ENCODE peak calls at places on chromosomes 7 and 10, in four cellular contexts. G, N, L and A are unnamed samples.
A peak's percentile ranks its signal among the peaks of the same experiment; 100 is the strongest.

GRCh38 chr7:114650491-114650890 is 235.9 kb downstream of the FOXP2 start:
- DNase-seq in G (no peak), N (no peak), L (no peak), A (no peak)

GRCh38 chr7:131692131-131692960 is 135.9 kb upstream of the PODXL start:
- DNase-seq in G (peak; percentile 39), N (peak; percentile 72), L (no peak), A (peak; percentile 52)

GRCh38 chr10:4034907-4035581 is 250.0 kb upstream of the KLF6 start:
- DNase-seq in G (no peak), N (no peak), L (no peak), A (no peak)

GRCh38 chr7:156515911-156516790 is 124.4 kb upstream of the RNF32 start:
- DNase-seq in G (no peak), N (peak; percentile 56), L (peak; percentile 78), A (no peak)

GRCh38 chr7:126079151-126079550 is 1149.5 kb upstream of the POT1 start:
- DNase-seq in G (no peak), N (no peak), L (no peak), A (no peak)

GRCh38 chr10:80539421-80539999 is 1.8 kb downstream of the SH2D4B start:
- DNase-seq in G (no peak), N (peak; percentile 17), L (no peak), A (no peak)

GRCh38 chr7:156579566-156579965 is 61.0 kb upstream of the RNF32 start:
- DNase-seq in G (no peak), N (no peak), L (no peak), A (no peak)

GRCh38 chr10:132194726-132195125 is 8.0 kb downstream of the DPYSL4 start:
- DNase-seq in G (peak; percentile 7), N (no peak), L (no peak), A (peak; percentile 38)

GRCh38 chr7:92665926-92666325 is 75.7 kb upstream of the FAM133B start:
- DNase-seq in G (no peak), N (no peak), L (no peak), A (no peak)

GRCh38 chr10:104707602-104708160 is 66.6 kb downstream of the SORCS3 start:
- DNase-seq in G (no peak), N (no peak), L (no peak), A (no peak)

GRCh38 chr7:47088329-47089067 is 493.4 kb downstream of the TNS3 start:
- DNase-seq in G (peak; percentile 54), N (peak; percentile 37), L (no peak), A (peak; percentile 55)

GRCh38 chr10:72335394-72336258 is 19.1 kb downstream of the DNAJB12 start:
- DNase-seq in G (peak; percentile 77), N (peak; percentile 42), L (peak; percentile 82), A (peak; percentile 43)

GRCh38 chr10:132142396-132143161 is 44.2 kb upstream of the DPYSL4 start:
- DNase-seq in G (peak; percentile 44), N (no peak), L (no peak), A (peak; percentile 47)

GRCh38 chr10:14736600-14737081 is 38.1 kb downstream of the FAM107B start:
- DNase-seq in G (no peak), N (no peak), L (no peak), A (no peak)

DNA sequence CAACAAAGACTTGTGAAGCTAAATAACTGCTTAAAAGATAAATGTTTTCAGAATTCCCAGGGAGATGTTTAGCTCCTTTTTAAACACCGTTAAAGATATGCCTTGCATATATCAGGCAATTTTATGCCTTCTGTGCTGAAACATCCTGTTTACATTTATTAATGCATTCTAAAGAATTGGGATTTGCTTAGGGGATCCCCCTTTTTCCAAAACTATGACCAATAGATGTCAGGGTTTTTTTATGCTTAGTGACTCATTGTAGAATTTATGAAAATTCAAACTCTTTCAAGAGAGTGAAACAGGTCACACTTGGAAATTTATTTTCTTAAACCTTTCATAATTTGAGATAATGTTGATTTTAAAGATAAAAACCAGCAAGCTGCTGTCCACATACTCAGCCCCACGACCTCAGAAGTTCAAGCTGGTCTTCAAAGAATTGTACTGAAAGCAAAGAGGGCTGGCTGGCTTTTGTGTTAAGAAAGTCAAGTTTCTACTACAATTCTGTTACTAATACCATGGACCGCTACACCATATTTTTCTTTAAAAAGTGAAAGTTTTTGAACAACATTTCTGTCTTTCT is 411.8 kb downstream of the ETV1 start:
- DNase-seq in G (no peak), N (no peak), L (no peak), A (no peak)
- H3K9me3 ChIP-seq in G (no peaks in the 10 kb centered on the region), N (no peaks in the 10 kb centered on the region), L (no peaks in the 10 kb centered on the region), A (no peaks in the 10 kb centered on the region)

GRCh38 chr7:151429555-151430331 is 10.2 kb downstream of the CRYGN start:
- DNase-seq in G (no peak), N (no peak), L (no peak), A (no peak)
- H3K27ac ChIP-seq in G (peak overlapping the region; percentile 10), N (no peak overlapping the region), L (no peak overlapping the region), A (peak overlapping the region; percentile 21)

GRCh38 chr10:124085680-124086079 is 7.7 kb downstream of the CHST15 start:
- DNase-seq in G (no peak), N (no peak), L (no peak), A (peak; percentile 35)

GRCh38 chr10:124087672-124088634 is 5.4 kb downstream of the CHST15 start:
- DNase-seq in G (no peak), N (peak; percentile 77), L (peak; percentile 60), A (peak; percentile 88)

GRCh38 chr10:124086097-124086710 is 7.2 kb downstream of the CHST15 start:
- DNase-seq in G (no peak), N (no peak), L (no peak), A (peak; percentile 40)

GRCh38 chr10:124088944-124089343 is 4.5 kb downstream of the CHST15 start:
- DNase-seq in G (no peak), N (no peak), L (no peak), A (no peak)

DNA sequence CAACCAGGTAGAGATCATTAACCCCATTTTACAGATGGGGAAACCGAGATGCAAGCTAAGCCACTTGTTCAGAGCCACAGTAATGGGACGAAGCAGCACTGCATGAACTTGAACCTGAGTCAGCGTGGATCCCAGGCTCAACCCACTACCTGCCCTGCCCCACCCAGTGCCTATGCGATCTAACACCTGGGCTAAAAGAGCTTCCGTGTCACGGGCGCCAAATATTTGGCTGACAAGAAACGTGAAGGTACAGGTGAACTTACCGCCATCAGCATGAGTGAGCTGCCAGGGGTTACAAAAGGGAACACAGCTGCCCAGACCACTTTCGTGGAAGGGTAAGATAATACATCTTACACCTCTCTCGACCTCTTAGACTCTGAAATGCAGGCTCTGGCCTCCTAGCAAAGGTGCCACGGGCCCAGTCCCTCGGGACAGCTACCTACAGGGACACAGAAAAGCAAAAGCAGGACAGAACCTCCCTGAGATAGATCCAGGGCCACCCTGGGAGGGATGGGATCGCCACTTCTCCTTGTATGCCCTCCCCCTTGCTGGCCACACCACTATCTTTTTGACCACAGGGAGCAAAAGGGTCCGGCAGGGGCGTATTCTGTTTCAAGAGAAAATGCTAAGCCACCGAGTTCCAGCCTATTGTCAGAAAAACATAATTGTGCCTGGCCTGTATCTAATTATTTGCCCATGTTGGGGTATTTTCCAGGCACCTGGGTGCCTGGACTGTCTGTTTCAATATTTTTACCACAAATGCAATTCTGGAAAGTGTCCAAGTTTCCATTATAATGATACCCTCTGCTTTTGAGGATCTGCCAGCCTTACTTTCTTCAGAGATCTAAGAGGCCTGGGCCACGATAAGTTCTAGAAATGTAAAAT is 6.4 kb downstream of the CHST15 start:
- DNase-seq in G (no peak), N (no peak), L (no peak), A (peak; percentile 39)
- H3K4me1 ChIP-seq in G (peaks cover 20% of the 10 kb centered on the region), N (peaks cover 10% of the 10 kb centered on the region), L (no peaks in the 10 kb centered on the region), A (peaks cover 40% of the 10 kb centered on the region)

GRCh38 chr10:95435548-95436279 is 125.5 kb downstream of the SORBS1 start:
- DNase-seq in G (no peak), N (no peak), L (peak; percentile 73), A (no peak)
- H3K9me3 ChIP-seq in G (no peaks in the 10 kb centered on the region), N (no peaks in the 10 kb centered on the region), L (no peaks in the 10 kb centered on the region), A (no peaks in the 10 kb centered on the region)

GRCh38 chr10:87974769-87975168 is 111.3 kb downstream of the PTEN start:
- DNase-seq in G (no peak), N (no peak), L (no peak), A (no peak)
- H3K27ac ChIP-seq in G (no peak overlapping the region), N (no peak overlapping the region), L (no peak overlapping the region), A (no peak overlapping the region)

GRCh38 chr10:125038637-125039036 is 96.7 kb downstream of the ZRANB1 start:
- DNase-seq in G (peak; percentile 72), N (peak; percentile 75), L (peak; percentile 74), A (peak; percentile 74)
- H3K4me1 ChIP-seq in G (peaks cover 52% of the 10 kb centered on the region), N (peaks cover 9% of the 10 kb centered on the region), L (no peaks in the 10 kb centered on the region), A (peaks cover 56% of the 10 kb centered on the region)

GRCh38 chr10:34047389-34047788 is 712.9 kb upstream of the NRP1 start:
- DNase-seq in G (no peak), N (no peak), L (no peak), A (no peak)
- H3K9me3 ChIP-seq in G (no peaks in the 10 kb centered on the region), N (no peaks in the 10 kb centered on the region), L (no peaks in the 10 kb centered on the region), A (no peaks in the 10 kb centered on the region)

GRCh38 chr7:151428393-151429231 is 11.3 kb downstream of the CRYGN start:
- DNase-seq in G (no peak), N (no peak), L (peak; percentile 42), A (no peak)
- H3K27ac ChIP-seq in G (peak overlapping the region; percentile 10), N (no peak overlapping the region), L (no peak overlapping the region), A (peak overlapping the region; percentile 41)